ENCODE peak calls at places on chromosomes 5 and 9, in seven cellular contexts. O is astrocyte, T is HCT116, F is K562, W is SK-N-SH, K is fibroblast of lung, B is IMR-90. N is an unnamed sample.

GRCh38 chr5:126044111-126044668 is 379.0 kb upstream of the GRAMD2B start:
- DNase-seq in K (peak; percentile 96), T (no peak), B (peak; percentile 37), W (peak; percentile 58), F (no peak), O (peak; percentile 97), N (peak; percentile 37)

GRCh38 chr5:149707097-149707496 is 23.0 kb upstream of the PPARGC1B start:
- DNase-seq in W (no peak), F (no peak), T (no peak), B (no peak), K (no peak), O (no peak), N (no peak)

GRCh38 chr5:152622628-152623027 is 217.5 kb upstream of the NMUR2 start:
- DNase-seq in F (no peak), T (no peak), W (no peak), K (no peak), O (no peak), B (no peak), N (no peak)

GRCh38 chr5:33969572-33970452 is 14.7 kb downstream of the SLC45A2 start:
- DNase-seq in T (peak; percentile 6), B (peak; percentile 71), K (peak; percentile 55), F (no peak), W (peak; percentile 32), O (peak; percentile 32), N (peak; percentile 88)

GRCh38 chr5:93417500-93417899 is 163.5 kb downstream of the NR2F1-AS1 start:
- DNase-seq in K (no peak), B (no peak), W (no peak), T (no peak), F (no peak), O (no peak), N (no peak)

GRCh38 chr9:130089141-130089540 is 35.4 kb downstream of the GPR107 start:
- DNase-seq in K (no peak), T (no peak), F (no peak), O (no peak), B (no peak), W (no peak), N (no peak)

GRCh38 chr9:31629292-31629691 is 755.2 kb upstream of the ACO1 start:
- DNase-seq in T (no peak), O (no peak), B (no peak), W (no peak), F (no peak), K (no peak), N (no peak)

GRCh38 chr5:116576043-116576713 is 1.6 kb upstream of the SEMA6A start:
- DNase-seq in F (peak; percentile 83), B (peak; percentile 19), W (peak; percentile 94), T (peak; percentile 72), O (peak; percentile 16), K (peak; percentile 49), N (peak; percentile 95)

GRCh38 chr9:128115187-128116103 is 12.1 kb downstream of the PTGES2 start:
- DNase-seq in B (no peak), T (no peak), W (no peak), K (no peak), F (peak; percentile 94), O (no peak), N (peak; percentile 38)

GRCh38 chr5:181258576-181258975 is 2.4 kb downstream of the TRIM52 start:
- DNase-seq in B (no peak), F (no peak), T (no peak), O (no peak), W (no peak), K (no peak), N (no peak)

GRCh38 chr5:157612071-157612476 is 36.5 kb upstream of the ADAM19 start:
- DNase-seq in T (no peak), K (peak; percentile 67), O (peak; percentile 64), B (no peak), W (no peak), F (no peak), N (no peak)

GRCh38 chr9:76077537-76077936 is 187.1 kb downstream of the PCSK5 start:
- DNase-seq in W (no peak), K (no peak), T (no peak), F (no peak), B (no peak), O (no peak), N (no peak)

GRCh38 chr9:13971910-13972655 is 341.9 kb downstream of the NFIB start:
- DNase-seq in W (no peak), B (no peak), O (no peak), K (peak; percentile 23), F (no peak), T (no peak), N (no peak)

GRCh38 chr5:178376906-178377582 is 144.4 kb upstream of the PHYKPL start:
- DNase-seq in O (no peak), B (peak; percentile 18), T (no peak), F (no peak), K (peak; percentile 3), W (no peak), N (peak; percentile 60)

GRCh38 chr5:160938532-160938931 is 86.5 kb upstream of the ATP10B start:
- DNase-seq in K (no peak), T (no peak), O (no peak), B (no peak), F (no peak), W (no peak), N (no peak)

GRCh38 chr5:160315968-160316367 is 3.6 kb upstream of the CCNJL start:
- DNase-seq in B (peak; percentile 73), T (peak; percentile 68), W (no peak), O (peak; percentile 47), K (peak; percentile 67), F (no peak), N (no peak)

GRCh38 chr5:15544039-15544438 is 44.1 kb downstream of the FBXL7 start:
- DNase-seq in O (peak; percentile 26), W (no peak), F (no peak), K (peak; percentile 49), T (no peak), B (no peak), N (peak; percentile 4)

GRCh38 chr5:141940695-141941271 is 17.1 kb downstream of the DELE1 start:
- DNase-seq in F (peak; percentile 36), O (peak; percentile 64), W (no peak), B (peak; percentile 16), T (no peak), K (peak; percentile 67), N (peak; percentile 93)

GRCh38 chr5:120808135-120808534 is 344.0 kb downstream of the PRR16 start:
- DNase-seq in T (no peak), K (peak; percentile 67), F (no peak), O (peak; percentile 59), W (no peak), B (peak; percentile 39), N (no peak)

GRCh38 chr5:115532517-115532916 is 12.1 kb downstream of the FEM1C start:
- DNase-seq in K (no peak), T (no peak), W (no peak), B (peak; percentile 46), O (no peak), F (no peak), N (no peak)

GRCh38 chr9:92980085-92980745 is 32.9 kb downstream of the FGD3 start:
- DNase-seq in B (no peak), K (peak; percentile 15), F (no peak), T (peak; percentile 42), W (no peak), O (no peak), N (no peak)

GRCh38 chr9:27059406-27059805 is 49.6 kb upstream of the TEK start:
- DNase-seq in O (peak; percentile 64), T (no peak), K (peak; percentile 67), B (no peak), F (no peak), W (no peak), N (peak; percentile 52)

GRCh38 chr9:23851024-23851629 is 25.1 kb upstream of the ELAVL2 start:
- DNase-seq in T (no peak), O (peak; percentile 9), B (no peak), W (peak; percentile 57), F (no peak), K (peak; percentile 25), N (peak; percentile 58)

GRCh38 chr5:108917596-108917995 is 169.9 kb downstream of the FER start:
- DNase-seq in T (no peak), O (peak; percentile 39), K (peak; percentile 51), F (no peak), W (no peak), B (peak; percentile 40), N (no peak)

GRCh38 chr5:153866176-153866575 is 172.5 kb downstream of the FAM114A2 start:
- DNase-seq in T (no peak), W (no peak), B (no peak), F (no peak), K (no peak), O (no peak), N (no peak)

GRCh38 chr5:1111727-1112289 is at the start of gene SLC12A7:
- DNase-seq in O (no peak), K (peak; percentile 11), F (peak; percentile 91), B (no peak), T (no peak), W (peak; percentile 72), N (peak; percentile 96)

GRCh38 chr5:39217365-39218281 is 1.7 kb downstream of the FYB1 start:
- DNase-seq in O (peak; percentile 46), K (peak; percentile 60), T (peak; percentile 71), W (peak; percentile 51), B (peak; percentile 80), F (peak; percentile 80), N (peak; percentile 79)
- H3K4me3 ChIP-seq in O (no peak overlapping the region), K (no peak overlapping the region), T (no peak overlapping the region), W (peak overlapping the region; percentile 32), B (no peak overlapping the region), F (no peak overlapping the region), N (no peak overlapping the region)

DNA sequence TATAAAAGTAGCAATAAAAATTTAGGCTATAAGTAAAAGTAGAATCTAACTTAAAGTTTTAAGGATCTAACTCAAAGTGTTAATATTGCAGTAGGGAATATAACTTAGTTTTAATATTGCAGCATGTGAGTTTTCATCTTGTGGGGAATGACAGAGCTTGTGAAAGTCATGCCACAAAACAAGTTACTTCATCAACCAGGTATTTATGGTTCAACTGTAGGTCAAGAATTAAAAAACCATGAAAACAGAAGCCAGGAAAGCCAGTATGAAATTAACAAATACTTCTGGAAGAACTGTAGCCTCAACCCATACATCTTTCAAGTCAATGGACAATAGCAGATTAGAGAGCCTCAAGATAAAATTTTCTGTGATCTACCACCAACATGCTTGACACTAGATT is 19.0 kb downstream of the HMGCS1 start:
- DNase-seq in F (no peak), T (no peak), B (peak; percentile 66), O (peak; percentile 76), K (peak; percentile 79), W (no peak), N (no peak)
- H3K4me1 ChIP-seq in F (no peaks in the 10 kb centered on the region), T (no peaks in the 10 kb centered on the region), B (peaks cover 4% of the 10 kb centered on the region), O (peaks cover 9% of the 10 kb centered on the region), K (no peaks in the 10 kb centered on the region), W (no peaks in the 10 kb centered on the region), N (peaks cover 11% of the 10 kb centered on the region)

GRCh38 chr5:110824936-110825441 is 86.2 kb downstream of the SLC25A46 start:
- DNase-seq in F (no peak), B (no peak), K (no peak), T (no peak), W (no peak), O (no peak), N (no peak)

DNA sequence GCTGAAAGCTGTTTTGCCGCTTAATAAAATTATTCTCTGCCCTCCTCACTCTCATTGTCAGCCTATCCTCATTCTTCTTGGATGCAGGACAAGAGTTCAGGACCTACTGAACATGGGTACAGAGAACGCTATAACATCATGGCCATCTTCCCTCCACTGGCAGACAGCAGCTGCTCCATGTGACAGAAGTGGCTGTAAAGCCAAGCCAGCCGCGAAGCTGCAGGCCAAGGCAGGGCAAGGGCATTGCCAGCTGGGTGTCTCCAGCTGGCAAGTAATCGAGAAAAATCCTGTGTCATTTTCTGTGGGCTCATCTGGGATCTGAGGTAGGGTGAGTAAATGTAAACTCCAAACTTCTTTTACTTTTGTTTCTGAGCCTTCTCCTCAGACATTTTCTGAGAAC is 84.8 kb downstream of the SLC25A46 start:
- DNase-seq in K (no peak), W (no peak), B (no peak), T (no peak), O (no peak), F (no peak), N (no peak)
- H2AFZ ChIP-seq in K (no peak overlapping the region), W (no peak overlapping the region), B (no peak overlapping the region), T (no peak overlapping the region), O (no peak overlapping the region), F (no peak overlapping the region), N (no peak overlapping the region)

GRCh38 chr9:126470251-126470993 is 143.3 kb upstream of the LMX1B start:
- DNase-seq in W (no peak), T (no peak), K (no peak), O (no peak), F (no peak), B (no peak), N (no peak)
- H3K4me3 ChIP-seq in W (no peak overlapping the region), T (no peak overlapping the region), K (no peak overlapping the region), O (no peak overlapping the region), F (no peak overlapping the region), B (no peak overlapping the region), N (no peak overlapping the region)

N was measured in osteoblast.